ENCODE peak calls at places on chromosomes 16 and 17, in nine cellular contexts. D is AG10803; Y is H7; X is IMR-90; S is effector memory CD4-positive, alpha-beta T cell; W is neuronal stem cell; Q is A673; I is GM06990; P is Peyer's patch. L is an unnamed sample.

GRCh38 chr16:24291932-24292331 is 35.8 kb downstream of the CACNG3 start:
- DNase-seq in D (no peak), Y (no peak), X (no peak), S (no peak), W (no peak), Q (no peak), I (no peak), P (no peak), L (no peak)

GRCh38 chr17:10870651-10871050 is 32.8 kb upstream of the PIRT start:
- DNase-seq in D (no peak), Y (no peak), X (no peak), S (no peak), W (no peak), Q (no peak), I (no peak), P (no peak), L (no peak)

GRCh38 chr17:8955560-8955959 is 9.9 kb downstream of the PIK3R5 start:
- DNase-seq in D (no peak), Y (no peak), X (no peak), S (no peak), W (no peak), Q (no peak), I (no peak), P (no peak), L (peak; percentile 67)

GRCh38 chr17:55420067-55420775 is 1.4 kb downstream of the MMD start:
- DNase-seq in D (no peak), Y (no peak), X (no peak), S (no peak), W (no peak), Q (no peak), I (peak; percentile 53), P (peak; percentile 57), L (peak; percentile 33)

GRCh38 chr16:87178177-87178863 is 138.9 kb downstream of the C16orf95 start:
- DNase-seq in D (peak; percentile 23), Y (peak; percentile 71), X (no peak), S (no peak), W (no peak), Q (no peak), I (no peak), P (no peak), L (no peak)

GRCh38 chr16:23826528-23827244 is 9.1 kb upstream of the PRKCB start:
- DNase-seq in D (no peak), Y (no peak), X (no peak), S (no peak), W (no peak), Q (no peak), I (peak; percentile 75), P (peak; percentile 34), L (peak; percentile 92)

GRCh38 chr16:1377406-1378010 is 25.8 kb downstream of the GNPTG start:
- DNase-seq in D (no peak), Y (no peak), X (no peak), S (no peak), W (no peak), Q (no peak), I (no peak), P (no peak), L (no peak)

GRCh38 chr17:35807371-35808144 is 1.7 kb upstream of the TAF15 start:
- DNase-seq in D (peak; percentile 66), Y (no peak), X (peak; percentile 74), S (no peak), W (no peak), Q (peak; percentile 40), I (no peak), P (no peak), L (no peak)

GRCh38 chr17:27398691-27399090 is 57.6 kb upstream of the KSR1 start:
- DNase-seq in D (no peak), Y (no peak), X (no peak), S (no peak), W (no peak), Q (no peak), I (no peak), P (no peak), L (no peak)

GRCh38 chr16:19119564-19119963 is 5.8 kb downstream of the ITPRIPL2 start:
- DNase-seq in D (peak; percentile 87), Y (no peak), X (peak; percentile 91), S (no peak), W (no peak), Q (peak; percentile 69), I (peak; percentile 51), P (no peak), L (peak; percentile 69)

GRCh38 chr17:59830846-59831486 is 61.8 kb downstream of the TUBD1 start:
- DNase-seq in D (no peak), Y (no peak), X (no peak), S (no peak), W (no peak), Q (no peak), I (no peak), P (no peak), L (no peak)

GRCh38 chr17:5248821-5249479 is 14.3 kb upstream of the SCIMP start:
- DNase-seq in D (no peak), Y (peak; percentile 61), X (no peak), S (no peak), W (no peak), Q (no peak), I (no peak), P (no peak), L (no peak)

GRCh38 chr17:72590882-72591499 is 470.2 kb downstream of the SOX9 start:
- DNase-seq in D (no peak), Y (no peak), X (no peak), S (no peak), W (no peak), Q (no peak), I (no peak), P (no peak), L (no peak)
- H3K4me3 ChIP-seq in D (peak overlapping the region; percentile 87), Y (peak overlapping the region; percentile 71), X (peak overlapping the region; percentile 99), S (peak overlapping the region; percentile 59), W (peak overlapping the region; percentile 57), Q (peak overlapping the region; percentile 62), I (peak overlapping the region; percentile 58), P (peak overlapping the region; percentile 52), L (no peak overlapping the region)

DNA sequence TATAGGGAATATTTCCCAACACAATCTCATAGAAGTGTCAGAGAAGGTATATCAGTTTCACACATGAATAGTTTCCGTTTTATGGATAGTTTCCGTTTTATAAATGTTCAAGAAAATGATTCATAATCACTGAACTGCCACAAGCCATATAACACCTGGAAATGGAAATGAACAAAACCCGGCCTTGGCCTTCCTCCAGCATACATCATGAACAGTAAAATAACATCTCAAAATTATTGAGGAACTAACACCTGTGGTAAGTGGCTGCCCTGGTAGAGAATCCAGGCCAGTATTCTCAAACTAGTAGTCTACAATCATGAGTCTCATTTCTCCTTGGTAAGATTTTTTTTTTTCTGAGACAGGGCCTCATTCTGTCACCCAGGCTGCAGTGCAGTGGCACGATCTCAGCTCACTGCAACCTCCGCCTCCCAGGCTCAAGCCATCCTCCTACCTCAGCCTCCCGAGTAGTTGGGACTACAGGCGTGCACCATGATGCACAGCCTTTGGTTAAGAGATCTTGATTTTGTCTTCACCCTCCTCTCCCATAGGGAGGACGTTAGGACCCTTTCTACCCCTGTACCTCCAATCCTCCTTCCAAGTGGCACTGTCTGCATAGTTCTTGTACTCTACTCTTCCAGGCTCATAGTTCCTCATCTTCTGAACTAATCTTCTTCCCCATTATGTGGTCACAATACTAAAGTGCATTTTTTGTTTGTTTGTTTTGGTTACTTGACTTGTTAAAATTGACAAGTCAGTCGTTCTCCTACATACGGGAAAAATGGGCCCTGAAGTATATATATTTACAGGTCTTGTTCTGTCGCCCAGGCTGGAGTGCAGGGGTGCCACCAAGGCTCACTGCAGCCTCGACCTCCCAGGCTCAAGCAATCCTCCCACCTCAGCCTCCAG is 15.0 kb upstream of the RGS9 start:
- DNase-seq in D (no peak), Y (no peak), X (no peak), S (no peak), W (no peak), Q (no peak), I (peak; percentile 50), P (no peak), L (no peak)
- H3K4me3 ChIP-seq in D (peak overlapping the region; percentile 62), Y (peak overlapping the region; percentile 72), X (no peak overlapping the region), S (peak overlapping the region; percentile 69), W (peak overlapping the region; percentile 61), Q (peak overlapping the region; percentile 50), I (peak overlapping the region; percentile 57), P (peak overlapping the region; percentile 63), L (peak overlapping the region; percentile 61)

GRCh38 chr17:43360376-43360738 is 38.4 kb upstream of the ARL4D start:
- DNase-seq in D (peak; percentile 77), Y (peak; percentile 22), X (peak; percentile 97), S (peak; percentile 68), W (no peak), Q (peak; percentile 62), I (peak; percentile 76), P (peak; percentile 41), L (peak; percentile 86)
- H3K4me3 ChIP-seq in D (peak overlapping the region; percentile 63), Y (peak overlapping the region; percentile 54), X (peak overlapping the region; percentile 42), S (peak overlapping the region; percentile 62), W (peak overlapping the region; percentile 48), Q (peak overlapping the region; percentile 49), I (peak overlapping the region; percentile 59), P (peak overlapping the region; percentile 49), L (peak overlapping the region; percentile 91)

GRCh38 chr17:39244600-39245570 is 19.1 kb upstream of the STAC2 start:
- DNase-seq in D (peak; percentile 70), Y (peak; percentile 90), X (peak; percentile 76), S (peak; percentile 65), W (peak; percentile 90), Q (peak; percentile 80), I (peak; percentile 50), P (peak; percentile 92), L (peak; percentile 94)
- H3K4me3 ChIP-seq in D (no peak overlapping the region), Y (no peak overlapping the region), X (no peak overlapping the region), S (no peak overlapping the region), W (no peak overlapping the region), Q (no peak overlapping the region), I (no peak overlapping the region), P (no peak overlapping the region), L (peak overlapping the region; percentile 32)

GRCh38 chr17:72520665-72521303 is 400.0 kb downstream of the SOX9 start:
- DNase-seq in D (no peak), Y (no peak), X (no peak), S (no peak), W (no peak), Q (no peak), I (no peak), P (no peak), L (no peak)

GRCh38 chr17:72518333-72518732 is 397.5 kb downstream of the SOX9 start:
- DNase-seq in D (no peak), Y (no peak), X (no peak), S (no peak), W (no peak), Q (no peak), I (no peak), P (no peak), L (no peak)

GRCh38 chr17:72517413-72518237 is 396.8 kb downstream of the SOX9 start:
- DNase-seq in D (no peak), Y (no peak), X (no peak), S (no peak), W (no peak), Q (no peak), I (no peak), P (no peak), L (no peak)

GRCh38 chr17:72518810-72519597 is 398.2 kb downstream of the SOX9 start:
- DNase-seq in D (no peak), Y (peak; percentile 57), X (no peak), S (no peak), W (no peak), Q (no peak), I (no peak), P (no peak), L (no peak)

GRCh38 chr17:72519598-72519936 is 398.7 kb downstream of the SOX9 start:
- DNase-seq in D (no peak), Y (no peak), X (no peak), S (no peak), W (no peak), Q (no peak), I (no peak), P (no peak), L (no peak)
- H3K4me3 ChIP-seq in D (no peak overlapping the region), Y (no peak overlapping the region), X (no peak overlapping the region), S (no peak overlapping the region), W (no peak overlapping the region), Q (no peak overlapping the region), I (no peak overlapping the region), P (no peak overlapping the region), L (no peak overlapping the region)

L was measured in NB4.